ENCODE peak calls at places on chromosomes 13 and 19, in nine cellular contexts. K, C, M, Q, Y, Z, X, V and J are unnamed samples.

GRCh38 chr13:99062593-99062992 is 84.7 kb upstream of the DOCK9 start:
- DNase-seq in K (peak; percentile 46), C (no peak), M (peak; percentile 38), Q (no peak), Y (no peak), Z (no peak), X (no peak), V (no peak), J (no peak)

GRCh38 chr19:35006342-35006998 is 6.3 kb downstream of the GRAMD1A start:
- DNase-seq in K (no peak), C (no peak), M (no peak), Q (no peak), Y (no peak), Z (no peak), X (no peak), V (no peak), J (peak; percentile 76)

GRCh38 chr19:15323496-15324235 is 8.7 kb downstream of the BRD4 start:
- DNase-seq in K (no peak), C (no peak), M (peak; percentile 45), Q (no peak), Y (no peak), Z (no peak), X (peak; percentile 93), V (no peak), J (no peak)

GRCh38 chr19:41784337-41785239 is 11.8 kb upstream of the CEACAM3 start:
- DNase-seq in K (no peak), C (no peak), M (no peak), Q (peak; percentile 41), Y (no peak), Z (no peak), X (peak; percentile 56), V (no peak), J (no peak)

GRCh38 chr19:2231621-2232221 is 4.4 kb downstream of the PLEKHJ1 start:
- DNase-seq in K (no peak), C (no peak), M (no peak), Q (no peak), Y (no peak), Z (no peak), X (no peak), V (no peak), J (no peak)

GRCh38 chr19:5018224-5019015 is 49.5 kb downstream of the KDM4B start:
- DNase-seq in K (no peak), C (no peak), M (no peak), Q (no peak), Y (no peak), Z (no peak), X (no peak), V (peak; percentile 44), J (no peak)

GRCh38 chr13:89832827-89833226 is 1514.7 kb upstream of the MIR17HG start:
- DNase-seq in K (no peak), C (no peak), M (no peak), Q (no peak), Y (no peak), Z (no peak), X (no peak), V (no peak), J (no peak)

GRCh38 chr13:43110036-43110435 is 86.7 kb downstream of the DNAJC15 start:
- DNase-seq in K (no peak), C (no peak), M (no peak), Q (no peak), Y (no peak), Z (no peak), X (no peak), V (no peak), J (no peak)

GRCh38 chr19:1794424-1795185 is 17.5 kb downstream of the ATP8B3 start:
- DNase-seq in K (no peak), C (no peak), M (no peak), Q (no peak), Y (no peak), Z (no peak), X (no peak), V (no peak), J (no peak)

GRCh38 chr19:42655748-42656147 is 61.0 kb upstream of the CEACAM8 start:
- DNase-seq in K (no peak), C (no peak), M (no peak), Q (no peak), Y (no peak), Z (no peak), X (no peak), V (no peak), J (no peak)

GRCh38 chr13:40402931-40403412 is 263.5 kb downstream of the FOXO1 start:
- DNase-seq in K (no peak), C (no peak), M (no peak), Q (no peak), Y (no peak), Z (no peak), X (no peak), V (no peak), J (no peak)

GRCh38 chr19:40274585-40275544 is 10.3 kb downstream of the AKT2 start:
- DNase-seq in K (peak; percentile 11), C (no peak), M (no peak), Q (peak; percentile 34), Y (no peak), Z (no peak), X (peak; percentile 68), V (no peak), J (no peak)

GRCh38 chr13:41079725-41080124 is 18.4 kb downstream of the WBP4 start:
- DNase-seq in K (no peak), C (no peak), M (no peak), Q (no peak), Y (no peak), Z (no peak), X (no peak), V (no peak), J (no peak)